ENCODE peak calls at places on chromosomes 5 and 9, in four cellular contexts. K, X, O and Y are unnamed samples.

GRCh38 chr9:38017149-38017884 is 51.7 kb downstream of the SHB start:
- DNase-seq in X (peak), O (peak), K (no peak), Y (peak)

GRCh38 chr5:109654455-109654854 is 35.3 kb upstream of the MAN2A1 start:
- DNase-seq in O (no peak), X (no peak), K (no peak), Y (no peak)

GRCh38 chr9:111356567-111357244 is 26.7 kb upstream of the OR2K2 start:
- DNase-seq in O (no peak), X (peak), K (no peak), Y (no peak)

GRCh38 chr5:173434270-173434669 is 106.1 kb upstream of the STC2 start:
- DNase-seq in O (no peak), X (no peak), K (no peak), Y (no peak)

GRCh38 chr5:165627548-165628170 is 2122.2 kb downstream of the MAT2B start:
- DNase-seq in X (no peak), O (no peak), K (no peak), Y (no peak)

GRCh38 chr5:168315991-168316578 is 24.6 kb downstream of the WWC1 start:
- DNase-seq in X (no peak), O (no peak), K (no peak), Y (peak)

GRCh38 chr9:74036549-74037231 is 460.4 kb upstream of the RORB start:
- DNase-seq in X (peak), K (no peak), O (no peak), Y (no peak)

GRCh38 chr9:12809720-12810119 is 34.9 kb downstream of the LURAP1L start:
- DNase-seq in O (no peak), K (no peak), X (no peak), Y (no peak)

GRCh38 chr5:124059200-124059599 is 547.2 kb downstream of the CSNK1G3 start:
- DNase-seq in O (no peak), K (no peak), X (no peak), Y (no peak)

GRCh38 chr5:10839118-10839517 is 78.1 kb upstream of the DAP start:
- DNase-seq in X (no peak), O (no peak), K (no peak), Y (no peak)

GRCh38 chr5:163978897-163979296 is 473.5 kb downstream of the MAT2B start:
- DNase-seq in O (no peak), X (no peak), K (no peak), Y (no peak)

GRCh38 chr5:178122346-178122745 is 8.5 kb upstream of the RMND5B start:
- DNase-seq in K (no peak), O (no peak), X (no peak), Y (no peak)

GRCh38 chr5:178123987-178124925 is 6.6 kb upstream of the RMND5B start:
- DNase-seq in X (no peak), K (no peak), O (no peak), Y (peak)

GRCh38 chr5:178121450-178122276 is 8.3 kb downstream of the N4BP3 start:
- DNase-seq in O (peak), X (peak), K (no peak), Y (peak)

GRCh38 chr5:178125253-178125916 is 5.4 kb upstream of the RMND5B start:
- DNase-seq in K (no peak), X (no peak), O (peak), Y (no peak)

GRCh38 chr5:178123094-178123986 is 7.5 kb upstream of the RMND5B start:
- DNase-seq in X (no peak), O (no peak), K (no peak), Y (no peak)
- H3K27ac ChIP-seq in X (no peak), O (no peak), K (no peak), Y (no peak)

DNA sequence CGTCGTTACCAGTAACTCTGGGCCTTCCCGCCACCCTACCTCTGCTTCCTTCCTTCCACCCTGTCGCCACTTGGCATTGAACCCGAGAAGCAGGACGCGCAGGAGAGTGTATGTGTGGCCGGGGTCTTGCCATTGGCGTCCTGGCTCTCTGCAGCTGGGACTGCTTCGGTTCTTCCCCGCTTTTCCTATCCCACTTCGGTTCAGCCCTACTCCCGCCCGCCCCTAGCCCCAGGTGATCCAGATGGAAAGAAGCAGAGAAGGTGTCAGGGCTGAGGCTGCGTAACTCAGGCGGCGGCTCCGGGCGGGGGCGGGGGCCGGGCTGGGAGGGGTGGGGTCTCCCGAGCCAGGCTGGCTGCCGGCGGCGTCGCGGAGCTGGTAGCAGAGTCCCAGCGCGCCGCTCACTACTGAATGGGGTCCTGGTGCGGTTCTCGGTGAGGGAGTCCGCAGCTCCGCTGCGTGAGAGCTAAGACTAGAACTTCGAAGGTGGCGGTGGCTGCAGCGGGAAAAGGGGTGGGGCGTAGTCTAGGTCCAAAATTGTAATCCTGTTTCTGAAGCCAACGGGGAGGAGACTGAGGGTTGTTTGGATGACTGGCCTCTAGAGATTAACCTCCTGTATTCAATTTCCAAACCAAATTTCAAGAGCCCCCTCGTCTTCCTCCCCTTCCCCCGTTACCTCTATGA is 1.3 kb downstream of the PRR16 start:
- DNase-seq in X (peak), K (no peak), O (peak), Y (peak)
- H3K4me3 ChIP-seq in X (peak), K (no peak), O (peak), Y (peak)

GRCh38 chr5:30764704-30765103 is 428.8 kb upstream of the CDH6 start:
- DNase-seq in O (no peak), K (no peak), X (no peak), Y (no peak)
- H3K27ac ChIP-seq in O (no peak), K (no peak), X (no peak), Y (no peak)

GRCh38 chr5:141355641-141356040 is 820 bp downstream of the PCDHGA4 start:
- DNase-seq in O (no peak), K (no peak), X (no peak), Y (no peak)
- H3K4me3 ChIP-seq in O (peak), K (no peak), X (no peak), Y (peak)

GRCh38 chr5:61597684-61598083 is 265.6 kb downstream of the ZSWIM6 start:
- DNase-seq in K (no peak), O (no peak), X (no peak), Y (no peak)

GRCh38 chr5:61596265-61596664 is 264.2 kb downstream of the ZSWIM6 start:
- DNase-seq in X (no peak), O (no peak), K (no peak), Y (no peak)

GRCh38 chr5:61599370-61600140 is 267.5 kb downstream of the ZSWIM6 start:
- DNase-seq in X (peak), K (no peak), O (no peak), Y (no peak)

GRCh38 chr5:61600141-61600480 is 268.1 kb downstream of the ZSWIM6 start:
- DNase-seq in K (no peak), X (no peak), O (no peak), Y (no peak)

GRCh38 chr5:61598140-61598539 is 266.1 kb downstream of the ZSWIM6 start:
- DNase-seq in O (no peak), K (no peak), X (no peak), Y (no peak)
- H3K27ac ChIP-seq in O (no peak), K (no peak), X (no peak), Y (no peak)

GRCh38 chr9:123848447-123849085 is 81.4 kb downstream of the DENND1A start:
- DNase-seq in X (no peak), O (no peak), K (no peak), Y (no peak)

GRCh38 chr9:123846966-123847365 is 83.0 kb downstream of the DENND1A start:
- DNase-seq in X (no peak), O (no peak), K (no peak), Y (no peak)

DNA sequence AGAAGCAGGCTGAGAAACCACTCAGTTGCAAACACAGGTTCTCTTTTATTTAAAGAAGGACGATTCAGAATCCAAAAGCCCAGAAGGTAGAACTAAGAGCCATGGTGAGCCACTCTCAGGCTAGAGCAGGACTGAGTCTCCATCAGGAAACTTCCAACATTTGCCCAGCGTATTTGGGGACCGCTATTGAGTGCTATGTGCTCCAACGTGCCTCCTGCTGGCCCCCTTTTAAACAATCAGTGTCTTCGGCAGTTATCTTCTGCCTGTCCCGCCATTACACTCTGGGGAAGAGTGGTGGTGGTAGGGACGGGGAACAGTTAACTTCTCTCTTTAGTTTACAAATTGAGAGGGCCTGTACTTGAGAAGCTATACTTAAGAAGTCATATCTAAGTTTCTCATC is 78.1 kb downstream of the DENND1A start:
- DNase-seq in K (no peak), X (no peak), O (no peak), Y (no peak)
- H3K4me3 ChIP-seq in K (no peak), X (no peak), O (no peak), Y (no peak)

GRCh38 chr5:149002761-149003689 is 59.8 kb downstream of the SH3TC2 start:
- DNase-seq in X (no peak), O (no peak), K (no peak), Y (no peak)
- H3K27ac ChIP-seq in X (peak), O (no peak), K (no peak), Y (no peak)

GRCh38 chr5:102826629-102827028 is 71.5 kb downstream of the PAM start:
- DNase-seq in K (no peak), X (no peak), O (no peak), Y (no peak)
- H3K4me3 ChIP-seq in K (no peak), X (no peak), O (no peak), Y (no peak)

GRCh38 chr5:142740474-142740873 is 29.7 kb upstream of the ARHGAP26 start:
- DNase-seq in K (no peak), X (no peak), O (no peak), Y (no peak)

GRCh38 chr5:142736247-142736632 is 33.9 kb upstream of the ARHGAP26 start:
- DNase-seq in K (no peak), O (no peak), X (no peak), Y (no peak)

GRCh38 chr5:142737169-142737568 is 33.0 kb upstream of the ARHGAP26 start:
- DNase-seq in K (no peak), X (no peak), O (no peak), Y (no peak)

GRCh38 chr5:142734904-142735190 is 35.3 kb upstream of the ARHGAP26 start:
- DNase-seq in X (no peak), K (no peak), O (no peak), Y (no peak)

DNA sequence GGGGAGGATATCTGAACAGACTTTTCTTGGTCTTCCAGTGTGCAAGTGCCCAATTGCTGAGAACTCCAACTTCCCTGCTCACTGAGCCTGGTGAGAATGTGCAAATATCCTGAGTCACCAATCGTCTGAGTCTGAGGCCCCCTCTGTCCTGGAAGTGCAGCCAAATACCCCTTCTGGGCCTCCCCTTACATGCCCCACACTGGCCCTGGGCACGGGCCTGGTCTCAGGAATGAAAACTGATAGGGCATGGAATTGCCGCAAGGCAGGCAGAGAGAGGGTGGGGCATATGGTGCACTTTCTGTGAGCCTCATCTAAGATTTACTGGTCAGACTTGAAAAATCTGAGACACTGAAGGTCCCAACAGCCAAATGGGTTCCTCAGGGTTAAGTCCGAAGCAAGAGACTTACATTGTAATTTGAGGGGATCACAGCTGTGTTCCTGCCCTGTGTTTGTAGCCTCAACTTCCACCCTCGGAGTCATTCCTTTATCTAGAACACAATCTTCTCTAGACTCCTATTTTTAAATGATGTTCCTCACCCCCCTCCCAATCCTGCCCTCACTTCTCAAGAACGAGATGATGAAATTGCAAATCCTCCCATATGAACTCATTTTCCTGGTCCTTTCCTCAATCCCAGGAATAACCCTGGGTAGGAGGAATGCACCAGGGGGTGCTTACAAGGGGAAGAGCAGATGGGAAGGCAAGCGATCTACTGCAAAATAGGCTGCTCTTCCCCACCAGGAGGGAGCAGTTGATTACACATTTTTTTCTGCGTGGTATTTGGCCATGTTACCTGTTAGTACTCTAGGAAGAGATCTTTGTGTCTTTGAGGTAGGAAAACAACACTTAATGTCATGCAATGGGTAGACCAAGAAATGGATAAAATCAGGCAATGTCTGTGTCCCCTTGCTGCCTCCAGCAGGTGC is 34.6 kb upstream of the ARHGAP26 start:
- DNase-seq in K (no peak), O (no peak), X (no peak), Y (no peak)
- H3K27ac ChIP-seq in K (no peak), O (peak), X (no peak), Y (no peak)